ENCODE peak calls at places on chromosomes 2 and 18, in five cellular contexts. One of them, this sample, is unnamed.

GRCh38 chr2:191598296-191598695 is 79.6 kb upstream of the NABP1 start:
- DNase-seq in spleen: no peak
- DNase-seq in naive thymus-derived CD4-positive, alpha-beta T cell: no peak
- DNase-seq in breast epithelium: no peak
- DNase-seq in kidney: no peak
- DNase-seq in this sample: no peak

GRCh38 chr2:62471816-62472215 is 34.2 kb downstream of the TMEM17 start:
- DNase-seq in kidney: no peak
- DNase-seq in spleen: no peak
- DNase-seq in breast epithelium: no peak
- DNase-seq in naive thymus-derived CD4-positive, alpha-beta T cell: no peak
- DNase-seq in this sample: no peak

GRCh38 chr2:212607080-212607479 is 68.5 kb upstream of the ERBB4 start:
- DNase-seq in kidney: no peak
- DNase-seq in naive thymus-derived CD4-positive, alpha-beta T cell: no peak
- DNase-seq in spleen: no peak
- DNase-seq in breast epithelium: no peak
- DNase-seq in this sample: no peak

GRCh38 chr2:138087761-138088602 is 123.7 kb downstream of the HNMT start:
- DNase-seq in naive thymus-derived CD4-positive, alpha-beta T cell: no peak
- DNase-seq in breast epithelium: no peak
- DNase-seq in spleen: no peak
- DNase-seq in kidney: peak; percentile 41
- DNase-seq in this sample: no peak

GRCh38 chr2:190627881-190628412 is 20.9 kb upstream of the NAB1 start:
- DNase-seq in naive thymus-derived CD4-positive, alpha-beta T cell: peak; percentile 47
- DNase-seq in spleen: peak; percentile 78
- DNase-seq in kidney: peak; percentile 76
- DNase-seq in breast epithelium: no peak
- DNase-seq in this sample: peak; percentile 46

GRCh38 chr2:127080941-127081769 is 25.8 kb downstream of the BIN1 start:
- DNase-seq in spleen: peak; percentile 94
- DNase-seq in breast epithelium: no peak
- DNase-seq in kidney: peak; percentile 96
- DNase-seq in naive thymus-derived CD4-positive, alpha-beta T cell: peak; percentile 63
- DNase-seq in this sample: no peak

GRCh38 chr18:77016936-77017335 is 115.6 kb downstream of the MBP start:
- DNase-seq in breast epithelium: no peak
- DNase-seq in kidney: peak; percentile 69
- DNase-seq in naive thymus-derived CD4-positive, alpha-beta T cell: no peak
- DNase-seq in spleen: no peak
- DNase-seq in this sample: no peak

GRCh38 chr2:164953279-164953678 is 2.0 kb downstream of the SLC38A11 start:
- DNase-seq in spleen: no peak
- DNase-seq in naive thymus-derived CD4-positive, alpha-beta T cell: no peak
- DNase-seq in kidney: no peak
- DNase-seq in breast epithelium: no peak
- DNase-seq in this sample: no peak

GRCh38 chr2:84273406-84273805 is 185.7 kb downstream of the SUCLG1 start:
- DNase-seq in breast epithelium: no peak
- DNase-seq in kidney: no peak
- DNase-seq in spleen: no peak
- DNase-seq in naive thymus-derived CD4-positive, alpha-beta T cell: no peak
- DNase-seq in this sample: no peak

GRCh38 chr18:33316146-33316587 is 124.4 kb downstream of the CCDC178 start:
- DNase-seq in naive thymus-derived CD4-positive, alpha-beta T cell: no peak
- DNase-seq in spleen: no peak
- DNase-seq in kidney: peak; percentile 55
- DNase-seq in breast epithelium: no peak
- DNase-seq in this sample: no peak

GRCh38 chr18:48222118-48222517 is 187.1 kb downstream of the ZBTB7C start:
- DNase-seq in spleen: no peak
- DNase-seq in breast epithelium: peak; percentile 70
- DNase-seq in naive thymus-derived CD4-positive, alpha-beta T cell: no peak
- DNase-seq in kidney: no peak
- DNase-seq in this sample: no peak

GRCh38 chr18:46281185-46282176 is 177.3 kb downstream of the HAUS1 start:
- DNase-seq in kidney: peak; percentile 82
- DNase-seq in breast epithelium: peak; percentile 77
- DNase-seq in spleen: peak; percentile 86
- DNase-seq in naive thymus-derived CD4-positive, alpha-beta T cell: peak; percentile 48
- DNase-seq in this sample: peak; percentile 83

GRCh38 chr2:133657591-133657990 is 89.3 kb upstream of the NCKAP5 start:
- DNase-seq in naive thymus-derived CD4-positive, alpha-beta T cell: no peak
- DNase-seq in breast epithelium: no peak
- DNase-seq in spleen: no peak
- DNase-seq in kidney: no peak
- DNase-seq in this sample: no peak

GRCh38 chr18:9474103-9474982 is 970 bp upstream of the RALBP1 start:
- DNase-seq in kidney: peak; percentile 95
- DNase-seq in breast epithelium: peak; percentile 80
- DNase-seq in naive thymus-derived CD4-positive, alpha-beta T cell: peak; percentile 29
- DNase-seq in spleen: peak; percentile 75
- DNase-seq in this sample: no peak

GRCh38 chr2:100831158-100831715 is 11.3 kb downstream of the NPAS2 start:
- DNase-seq in breast epithelium: no peak
- DNase-seq in naive thymus-derived CD4-positive, alpha-beta T cell: no peak
- DNase-seq in kidney: peak; percentile 79
- DNase-seq in spleen: no peak
- DNase-seq in this sample: no peak

GRCh38 chr2:28652217-28652616 is 99.4 kb upstream of the PPP1CB start:
- DNase-seq in breast epithelium: no peak
- DNase-seq in naive thymus-derived CD4-positive, alpha-beta T cell: no peak
- DNase-seq in spleen: no peak
- DNase-seq in kidney: no peak
- DNase-seq in this sample: no peak

GRCh38 chr2:8203354-8203753 is 478.5 kb upstream of the ID2 start:
- DNase-seq in spleen: no peak
- DNase-seq in breast epithelium: no peak
- DNase-seq in kidney: no peak
- DNase-seq in naive thymus-derived CD4-positive, alpha-beta T cell: no peak
- DNase-seq in this sample: no peak

GRCh38 chr18:5430131-5430530 is 113.7 kb downstream of the EPB41L3 start:
- DNase-seq in kidney: no peak
- DNase-seq in spleen: no peak
- DNase-seq in breast epithelium: no peak
- DNase-seq in naive thymus-derived CD4-positive, alpha-beta T cell: no peak
- DNase-seq in this sample: no peak

GRCh38 chr18:37084912-37085311 is 256.0 kb downstream of the KIAA1328 start:
- DNase-seq in breast epithelium: no peak
- DNase-seq in kidney: peak; percentile 41
- DNase-seq in spleen: no peak
- DNase-seq in naive thymus-derived CD4-positive, alpha-beta T cell: no peak
- DNase-seq in this sample: no peak

DNA sequence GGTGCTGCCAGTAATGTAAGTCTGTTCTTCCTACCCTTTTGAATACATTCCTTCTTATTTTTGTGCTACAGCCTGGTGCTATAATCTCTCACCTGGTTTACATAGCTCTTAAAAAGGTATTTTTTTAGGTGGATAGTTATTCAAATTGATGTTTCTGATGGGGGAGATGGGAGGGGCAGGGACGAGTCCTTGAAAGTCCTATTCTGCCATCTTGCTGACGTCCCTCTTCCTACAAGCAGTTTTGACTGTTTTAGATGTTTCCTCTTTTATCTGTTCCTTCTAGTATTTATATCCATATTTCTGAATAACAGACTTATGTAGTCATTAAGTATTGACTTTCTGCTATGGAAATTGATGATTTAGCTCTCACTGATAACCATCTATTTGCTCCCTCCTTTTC is 256.4 kb downstream of the KIAA1328 start:
- DNase-seq in kidney: no peak
- DNase-seq in naive thymus-derived CD4-positive, alpha-beta T cell: no peak
- DNase-seq in spleen: no peak
- DNase-seq in breast epithelium: no peak
- DNase-seq in this sample: no peak
- H3K27ac ChIP-seq in kidney: no peak overlapping the region
- H3K27ac ChIP-seq in naive thymus-derived CD4-positive, alpha-beta T cell: no peak overlapping the region
- H3K27ac ChIP-seq in spleen: no peak overlapping the region
- H3K27ac ChIP-seq in breast epithelium: no peak overlapping the region
- H3K27ac ChIP-seq in this sample: no peak overlapping the region

GRCh38 chr2:46339200-46339599 is 42.0 kb downstream of the EPAS1 start:
- DNase-seq in spleen: no peak
- DNase-seq in breast epithelium: no peak
- DNase-seq in kidney: no peak
- DNase-seq in naive thymus-derived CD4-positive, alpha-beta T cell: no peak
- DNase-seq in this sample: no peak
- H3K4me1 ChIP-seq in spleen: peaks cover 15% of the 10 kb centered on the region
- H3K4me1 ChIP-seq in breast epithelium: peaks cover 31% of the 10 kb centered on the region
- H3K4me1 ChIP-seq in kidney: peaks cover 44% of the 10 kb centered on the region
- H3K4me1 ChIP-seq in naive thymus-derived CD4-positive, alpha-beta T cell: peaks cover 10% of the 10 kb centered on the region
- H3K4me1 ChIP-seq in this sample: peaks cover 97% of the 10 kb centered on the region

DNA sequence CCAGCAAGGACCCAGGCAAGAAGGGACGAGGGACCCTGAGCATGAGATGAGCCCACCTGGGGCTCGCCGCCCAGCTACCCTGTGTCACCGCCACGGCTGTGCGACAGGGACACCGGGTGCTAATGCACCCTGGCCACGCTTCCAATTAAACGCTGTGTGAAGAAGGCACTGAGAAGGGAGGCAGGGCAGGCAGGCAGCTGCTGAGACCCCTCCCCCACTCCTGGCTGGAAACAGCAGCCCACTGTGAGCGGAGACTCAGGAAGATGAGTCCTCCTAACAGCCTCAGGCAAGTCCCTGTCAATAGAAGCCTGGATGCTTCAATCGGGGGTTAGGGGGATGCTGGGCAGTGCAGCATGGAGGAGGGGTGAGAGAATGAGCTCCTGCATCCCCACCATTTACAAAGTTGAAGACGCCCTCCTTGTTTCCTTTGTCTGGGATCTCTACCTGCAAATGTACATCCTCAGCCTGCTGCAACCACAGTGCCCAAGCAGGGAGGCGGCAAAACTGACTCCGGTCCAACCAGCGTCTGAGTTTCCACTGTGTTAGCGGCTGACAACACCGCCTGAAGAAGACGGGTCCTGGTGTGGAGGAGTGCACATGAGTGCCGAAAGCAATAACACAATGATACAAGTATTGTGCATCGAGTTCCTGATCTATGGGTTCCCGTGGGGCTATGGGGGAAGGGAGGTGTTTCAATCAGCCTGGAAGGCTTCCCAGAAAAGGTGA is 12.8 kb downstream of the TMEM163 start:
- DNase-seq in spleen: no peak
- DNase-seq in kidney: no peak
- DNase-seq in breast epithelium: no peak
- DNase-seq in naive thymus-derived CD4-positive, alpha-beta T cell: no peak
- DNase-seq in this sample: no peak
- H3K27ac ChIP-seq in spleen: no peak overlapping the region
- H3K27ac ChIP-seq in kidney: no peak overlapping the region
- H3K27ac ChIP-seq in breast epithelium: peak overlapping the region; percentile 12
- H3K27ac ChIP-seq in naive thymus-derived CD4-positive, alpha-beta T cell: no peak overlapping the region
- H3K27ac ChIP-seq in this sample: no peak overlapping the region

GRCh38 chr2:48530033-48530804 is at the start of gene STON1:
- DNase-seq in naive thymus-derived CD4-positive, alpha-beta T cell: peak; percentile 26
- DNase-seq in spleen: peak; percentile 84
- DNase-seq in kidney: peak; percentile 93
- DNase-seq in breast epithelium: no peak
- DNase-seq in this sample: peak; percentile 83

GRCh38 chr2:48532824-48533223 is 2.9 kb downstream of the STON1 start:
- DNase-seq in kidney: no peak
- DNase-seq in naive thymus-derived CD4-positive, alpha-beta T cell: no peak
- DNase-seq in spleen: no peak
- DNase-seq in breast epithelium: no peak
- DNase-seq in this sample: no peak

GRCh38 chr2:48531141-48531648 is 1.2 kb downstream of the STON1 start:
- DNase-seq in spleen: no peak
- DNase-seq in kidney: no peak
- DNase-seq in naive thymus-derived CD4-positive, alpha-beta T cell: no peak
- DNase-seq in breast epithelium: no peak
- DNase-seq in this sample: no peak

GRCh38 chr2:48529676-48530032 is 300 bp upstream of the STON1 start:
- DNase-seq in breast epithelium: no peak
- DNase-seq in spleen: no peak
- DNase-seq in naive thymus-derived CD4-positive, alpha-beta T cell: no peak
- DNase-seq in kidney: no peak
- DNase-seq in this sample: no peak

DNA sequence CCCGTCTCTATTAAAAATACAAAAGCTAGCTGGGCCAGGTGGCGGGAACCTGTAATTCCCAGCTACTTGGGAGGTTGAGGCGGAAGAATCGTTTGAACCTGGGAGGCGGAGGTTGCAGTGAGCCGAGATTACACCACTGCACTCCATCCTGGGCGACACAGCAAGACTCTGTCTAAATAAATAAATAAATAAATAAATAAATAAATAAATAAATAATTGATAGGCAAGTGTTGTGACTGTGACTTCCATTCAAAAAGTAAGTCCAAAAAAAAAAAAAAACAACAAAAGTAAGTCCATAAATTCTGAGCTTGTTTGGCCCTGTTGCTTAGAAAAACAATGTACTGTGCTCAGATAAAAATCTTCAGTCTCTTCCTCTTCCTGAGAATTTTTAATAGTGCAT is 2.2 kb downstream of the STON1 start:
- DNase-seq in naive thymus-derived CD4-positive, alpha-beta T cell: no peak
- DNase-seq in breast epithelium: no peak
- DNase-seq in kidney: no peak
- DNase-seq in spleen: no peak
- DNase-seq in this sample: no peak
- H3K4me1 ChIP-seq in naive thymus-derived CD4-positive, alpha-beta T cell: no peaks in the 10 kb centered on the region
- H3K4me1 ChIP-seq in breast epithelium: no peaks in the 10 kb centered on the region
- H3K4me1 ChIP-seq in kidney: peaks cover 14% of the 10 kb centered on the region
- H3K4me1 ChIP-seq in spleen: no peaks in the 10 kb centered on the region
- H3K4me1 ChIP-seq in this sample: no peaks in the 10 kb centered on the region

DNA sequence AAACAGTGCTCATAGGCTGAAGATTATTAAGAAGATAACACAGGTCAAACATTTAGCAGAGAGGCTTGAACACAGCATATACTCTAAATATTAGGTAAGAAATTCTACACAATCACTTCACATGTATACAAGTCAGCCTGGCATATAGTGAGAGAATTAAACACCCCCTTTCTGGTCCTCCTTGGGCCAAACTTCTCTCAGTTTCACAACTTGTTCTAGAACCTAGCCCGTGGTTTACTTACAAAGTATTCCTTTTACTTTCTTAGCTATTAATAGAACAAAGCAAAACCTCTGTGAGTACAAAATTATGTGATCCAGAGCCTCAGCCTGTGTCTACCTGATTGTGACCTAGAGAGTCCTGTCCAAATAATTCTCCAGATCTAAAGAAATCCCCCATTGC is 562.8 kb downstream of the TNS1 start:
- DNase-seq in kidney: no peak
- DNase-seq in spleen: no peak
- DNase-seq in breast epithelium: no peak
- DNase-seq in naive thymus-derived CD4-positive, alpha-beta T cell: no peak
- DNase-seq in this sample: no peak
- H3K27ac ChIP-seq in kidney: no peak overlapping the region
- H3K27ac ChIP-seq in spleen: no peak overlapping the region
- H3K27ac ChIP-seq in breast epithelium: peak overlapping the region; percentile 48
- H3K27ac ChIP-seq in naive thymus-derived CD4-positive, alpha-beta T cell: no peak overlapping the region
- H3K27ac ChIP-seq in this sample: no peak overlapping the region